ENCODE peak calls at places on chromosomes 13 and 19, in six cellular contexts. One of them, this sample, is unnamed.
A peak's percentile ranks its signal among the peaks of the same experiment; 100 is the strongest.

GRCh38 chr13:98142427-98143156 is at the start of gene FARP1:
- DNase-seq in heart left ventricle: peak; percentile 71
- DNase-seq in AG09309: no peak
- DNase-seq in A673: peak; percentile 84
- DNase-seq in cardiac muscle cell: peak; percentile 91
- DNase-seq in astrocyte of the spinal cord: peak; percentile 66
- DNase-seq in this sample: peak; percentile 82

GRCh38 chr13:20519887-20520286 is 5.8 kb downstream of the CRYL1 start:
- DNase-seq in heart left ventricle: no peak
- DNase-seq in A673: no peak
- DNase-seq in cardiac muscle cell: no peak
- DNase-seq in AG09309: no peak
- DNase-seq in astrocyte of the spinal cord: no peak
- DNase-seq in this sample: no peak

GRCh38 chr19:14475251-14476073 is at the start of gene PTGER1:
- DNase-seq in cardiac muscle cell: peak; percentile 34
- DNase-seq in A673: peak; percentile 57
- DNase-seq in heart left ventricle: no peak
- DNase-seq in astrocyte of the spinal cord: peak; percentile 23
- DNase-seq in AG09309: no peak
- DNase-seq in this sample: peak; percentile 63

GRCh38 chr19:47274891-47275865 is 493 bp downstream of the INAFM1 start:
- DNase-seq in heart left ventricle: peak; percentile 56
- DNase-seq in A673: no peak
- DNase-seq in AG09309: no peak
- DNase-seq in astrocyte of the spinal cord: peak; percentile 34
- DNase-seq in cardiac muscle cell: peak; percentile 42
- DNase-seq in this sample: peak; percentile 28

GRCh38 chr19:2554856-2555255 is 78.9 kb downstream of the GADD45B start:
- DNase-seq in A673: peak; percentile 52
- DNase-seq in AG09309: no peak
- DNase-seq in astrocyte of the spinal cord: peak; percentile 40
- DNase-seq in cardiac muscle cell: no peak
- DNase-seq in heart left ventricle: no peak
- DNase-seq in this sample: no peak

GRCh38 chr13:106350208-106350607 is 185.3 kb downstream of the EFNB2 start:
- DNase-seq in A673: no peak
- DNase-seq in heart left ventricle: no peak
- DNase-seq in cardiac muscle cell: no peak
- DNase-seq in AG09309: no peak
- DNase-seq in astrocyte of the spinal cord: no peak
- DNase-seq in this sample: no peak

GRCh38 chr13:100530645-100531044 is 57.9 kb downstream of the GGACT start:
- DNase-seq in cardiac muscle cell: no peak
- DNase-seq in astrocyte of the spinal cord: no peak
- DNase-seq in AG09309: no peak
- DNase-seq in heart left ventricle: no peak
- DNase-seq in A673: no peak
- DNase-seq in this sample: no peak

GRCh38 chr19:51637362-51637978 is 7.3 kb upstream of the SIGLEC5 start:
- DNase-seq in AG09309: no peak
- DNase-seq in astrocyte of the spinal cord: no peak
- DNase-seq in cardiac muscle cell: no peak
- DNase-seq in A673: no peak
- DNase-seq in heart left ventricle: no peak
- DNase-seq in this sample: no peak

GRCh38 chr13:49444517-49445395 is 682 bp downstream of the SETDB2 start:
- DNase-seq in AG09309: no peak
- DNase-seq in astrocyte of the spinal cord: peak; percentile 57
- DNase-seq in cardiac muscle cell: peak; percentile 24
- DNase-seq in heart left ventricle: no peak
- DNase-seq in A673: peak; percentile 68
- DNase-seq in this sample: no peak

GRCh38 chr19:49672131-49672919 is 4.7 kb upstream of the PRMT1 start:
- DNase-seq in astrocyte of the spinal cord: peak; percentile 63
- DNase-seq in heart left ventricle: peak; percentile 84
- DNase-seq in cardiac muscle cell: peak; percentile 91
- DNase-seq in AG09309: no peak
- DNase-seq in A673: peak; percentile 76
- DNase-seq in this sample: peak; percentile 90

GRCh38 chr13:33787051-33787591 is 30.8 kb upstream of the RFC3 start:
- DNase-seq in heart left ventricle: no peak
- DNase-seq in AG09309: no peak
- DNase-seq in astrocyte of the spinal cord: peak; percentile 2
- DNase-seq in A673: peak; percentile 7
- DNase-seq in cardiac muscle cell: no peak
- DNase-seq in this sample: no peak

GRCh38 chr13:76993021-76993420 is 1.1 kb downstream of the CLN5 start:
- DNase-seq in AG09309: no peak
- DNase-seq in astrocyte of the spinal cord: peak; percentile 21
- DNase-seq in A673: no peak
- DNase-seq in heart left ventricle: no peak
- DNase-seq in cardiac muscle cell: no peak
- DNase-seq in this sample: no peak

GRCh38 chr19:3360494-3361383 is 5.6 kb upstream of the NFIC start:
- DNase-seq in heart left ventricle: peak; percentile 76
- DNase-seq in cardiac muscle cell: peak; percentile 56
- DNase-seq in astrocyte of the spinal cord: no peak
- DNase-seq in AG09309: no peak
- DNase-seq in A673: peak; percentile 75
- DNase-seq in this sample: no peak

GRCh38 chr19:47379398-47379938 is 30.4 kb downstream of the DHX34 start:
- DNase-seq in AG09309: no peak
- DNase-seq in A673: no peak
- DNase-seq in cardiac muscle cell: no peak
- DNase-seq in heart left ventricle: no peak
- DNase-seq in astrocyte of the spinal cord: no peak
- DNase-seq in this sample: no peak

GRCh38 chr13:102907886-102908515 is 62.2 kb downstream of the ERCC5 start:
- DNase-seq in cardiac muscle cell: no peak
- DNase-seq in AG09309: no peak
- DNase-seq in heart left ventricle: no peak
- DNase-seq in astrocyte of the spinal cord: no peak
- DNase-seq in A673: no peak
- DNase-seq in this sample: no peak

GRCh38 chr13:38223093-38223492 is 126.6 kb upstream of the UFM1 start:
- DNase-seq in astrocyte of the spinal cord: peak; percentile 36
- DNase-seq in AG09309: peak; percentile 24
- DNase-seq in A673: peak; percentile 70
- DNase-seq in heart left ventricle: no peak
- DNase-seq in cardiac muscle cell: peak; percentile 67
- DNase-seq in this sample: peak; percentile 32

GRCh38 chr19:55692681-55693081 is 17.7 kb downstream of the EPN1 start:
- DNase-seq in A673: no peak
- DNase-seq in astrocyte of the spinal cord: no peak
- DNase-seq in AG09309: no peak
- DNase-seq in cardiac muscle cell: no peak
- DNase-seq in heart left ventricle: peak; percentile 24
- DNase-seq in this sample: no peak

GRCh38 chr19:2974342-2974932 is 2.9 kb upstream of the TLE6 start:
- DNase-seq in A673: peak; percentile 45
- DNase-seq in AG09309: no peak
- DNase-seq in cardiac muscle cell: no peak
- DNase-seq in astrocyte of the spinal cord: no peak
- DNase-seq in heart left ventricle: peak; percentile 69
- DNase-seq in this sample: no peak

GRCh38 chr13:35136585-35136984 is 194.5 kb downstream of the NBEA start:
- DNase-seq in astrocyte of the spinal cord: peak; percentile 50
- DNase-seq in A673: no peak
- DNase-seq in heart left ventricle: no peak
- DNase-seq in AG09309: no peak
- DNase-seq in cardiac muscle cell: no peak
- DNase-seq in this sample: no peak

GRCh38 chr19:32308436-32309077 is 36.9 kb upstream of the ZNF507 start:
- DNase-seq in astrocyte of the spinal cord: no peak
- DNase-seq in AG09309: no peak
- DNase-seq in heart left ventricle: no peak
- DNase-seq in cardiac muscle cell: no peak
- DNase-seq in A673: peak; percentile 19
- DNase-seq in this sample: no peak

GRCh38 chr13:32362574-32362973 is 47.3 kb downstream of the BRCA2 start:
- DNase-seq in cardiac muscle cell: no peak
- DNase-seq in AG09309: no peak
- DNase-seq in heart left ventricle: no peak
- DNase-seq in A673: no peak
- DNase-seq in astrocyte of the spinal cord: no peak
- DNase-seq in this sample: no peak

GRCh38 chr13:45863716-45864590 is 12.4 kb upstream of the SIAH3 start:
- DNase-seq in cardiac muscle cell: no peak
- DNase-seq in AG09309: no peak
- DNase-seq in heart left ventricle: no peak
- DNase-seq in A673: no peak
- DNase-seq in astrocyte of the spinal cord: no peak
- DNase-seq in this sample: no peak

GRCh38 chr19:46932346-46932745 is 71.5 kb downstream of the ARHGAP35 start:
- DNase-seq in cardiac muscle cell: no peak
- DNase-seq in astrocyte of the spinal cord: no peak
- DNase-seq in A673: no peak
- DNase-seq in AG09309: no peak
- DNase-seq in heart left ventricle: no peak
- DNase-seq in this sample: no peak

DNA sequence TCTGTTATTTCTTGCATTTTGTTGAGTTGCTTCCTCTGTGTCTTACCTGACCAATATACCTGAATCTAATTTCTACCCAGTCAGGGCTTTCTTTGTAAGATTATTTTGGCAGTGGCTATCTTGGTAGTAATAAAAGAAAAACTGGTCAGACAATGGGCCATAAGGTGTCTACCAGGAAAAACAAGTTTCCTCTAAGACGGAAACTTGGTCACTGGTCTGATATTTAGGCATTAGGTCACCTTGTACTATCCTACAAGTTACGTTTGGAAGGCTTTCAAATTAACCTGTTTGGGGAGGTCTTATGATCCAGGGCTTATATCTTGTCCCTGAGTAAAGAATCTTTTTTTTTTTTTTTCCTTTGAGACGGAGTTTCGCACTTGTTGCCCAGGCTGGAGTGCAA is 9.2 kb downstream of the ZNF823 start:
- DNase-seq in AG09309: no peak
- DNase-seq in cardiac muscle cell: no peak
- DNase-seq in astrocyte of the spinal cord: no peak
- DNase-seq in heart left ventricle: no peak
- DNase-seq in A673: no peak
- DNase-seq in this sample: no peak
- TF ChIP-seq CTCF in AG09309: no peak
- TF ChIP-seq CTCF in cardiac muscle cell: no peak
- TF ChIP-seq CTCF in astrocyte of the spinal cord: no peak
- TF ChIP-seq CTCF in heart left ventricle: no peak
- TF ChIP-seq CTCF in A673: no peak
- TF ChIP-seq CTCF in this sample: no peak

GRCh38 chr19:30669329-30670010 is 297.3 kb downstream of the ZNF536 start:
- DNase-seq in heart left ventricle: peak; percentile 52
- DNase-seq in astrocyte of the spinal cord: peak; percentile 32
- DNase-seq in AG09309: no peak
- DNase-seq in A673: peak; percentile 88
- DNase-seq in cardiac muscle cell: peak; percentile 76
- DNase-seq in this sample: peak; percentile 83
- TF ChIP-seq CTCF in heart left ventricle: peak; percentile 85
- TF ChIP-seq CTCF in astrocyte of the spinal cord: peak; percentile 85
- TF ChIP-seq CTCF in AG09309: peak; percentile 91
- TF ChIP-seq CTCF in A673: peak; percentile 98
- TF ChIP-seq CTCF in cardiac muscle cell: peak; percentile 88
- TF ChIP-seq CTCF in this sample: peak; percentile 83

GRCh38 chr13:62210951-62211350 is 795.3 kb upstream of the PCDH20 start:
- DNase-seq in A673: no peak
- DNase-seq in AG09309: no peak
- DNase-seq in cardiac muscle cell: no peak
- DNase-seq in heart left ventricle: no peak
- DNase-seq in astrocyte of the spinal cord: no peak
- DNase-seq in this sample: no peak

GRCh38 chr13:62209539-62209938 is 793.9 kb upstream of the PCDH20 start:
- DNase-seq in AG09309: no peak
- DNase-seq in heart left ventricle: no peak
- DNase-seq in cardiac muscle cell: no peak
- DNase-seq in astrocyte of the spinal cord: no peak
- DNase-seq in A673: no peak
- DNase-seq in this sample: no peak

GRCh38 chr13:62207388-62207787 is 791.7 kb upstream of the PCDH20 start:
- DNase-seq in AG09309: no peak
- DNase-seq in astrocyte of the spinal cord: no peak
- DNase-seq in cardiac muscle cell: no peak
- DNase-seq in heart left ventricle: no peak
- DNase-seq in A673: no peak
- DNase-seq in this sample: no peak

DNA sequence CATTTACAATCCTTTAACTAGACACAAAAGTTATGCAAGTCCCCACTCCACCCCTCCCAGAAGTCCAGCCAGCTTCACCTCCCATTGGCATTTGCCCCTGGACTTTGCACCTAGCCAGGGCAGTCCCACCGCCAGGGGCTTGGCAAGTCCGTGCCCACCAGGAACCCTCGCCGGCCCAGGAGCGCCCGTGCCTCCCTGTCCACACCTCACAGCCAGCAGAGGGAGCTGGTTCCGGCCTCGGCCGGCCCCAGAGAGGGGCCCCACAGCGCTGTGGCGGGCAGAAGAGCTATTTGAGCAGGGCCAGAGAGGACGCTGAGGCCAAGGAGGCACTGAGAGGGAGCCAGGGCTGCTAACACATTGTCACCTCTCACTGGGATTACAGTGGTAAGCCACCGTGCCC is 796.6 kb upstream of the PCDH20 start:
- DNase-seq in AG09309: no peak
- DNase-seq in A673: no peak
- DNase-seq in heart left ventricle: no peak
- DNase-seq in cardiac muscle cell: no peak
- DNase-seq in astrocyte of the spinal cord: no peak
- DNase-seq in this sample: no peak
- TF ChIP-seq CTCF in AG09309: no peak
- TF ChIP-seq CTCF in A673: no peak
- TF ChIP-seq CTCF in heart left ventricle: no peak
- TF ChIP-seq CTCF in cardiac muscle cell: no peak
- TF ChIP-seq CTCF in astrocyte of the spinal cord: no peak
- TF ChIP-seq CTCF in this sample: no peak

GRCh38 chr13:27765650-27766049 is 26.6 kb upstream of the GSX1 start:
- DNase-seq in AG09309: no peak
- DNase-seq in heart left ventricle: no peak
- DNase-seq in astrocyte of the spinal cord: no peak
- DNase-seq in A673: no peak
- DNase-seq in cardiac muscle cell: no peak
- DNase-seq in this sample: no peak
- TF ChIP-seq CTCF in AG09309: no peak
- TF ChIP-seq CTCF in heart left ventricle: no peak
- TF ChIP-seq CTCF in astrocyte of the spinal cord: no peak
- TF ChIP-seq CTCF in A673: peak; percentile 9
- TF ChIP-seq CTCF in cardiac muscle cell: no peak
- TF ChIP-seq CTCF in this sample: no peak